ENCODE peak calls at places on chromosomes 7 and 10, in five cellular contexts. One of them, this sample, is unnamed.

GRCh38 chr7:67407351-67407750 is 410.7 kb downstream of the TYW1 start:
- DNase-seq in stomach: no peak
- DNase-seq in esophagus squamous epithelium: no peak
- DNase-seq in gastrocnemius medialis: no peak
- DNase-seq in sigmoid colon: no peak
- DNase-seq in this sample: no peak

GRCh38 chr10:102476466-102477141 is 25.3 kb upstream of the C10orf95 start:
- DNase-seq in stomach: no peak
- DNase-seq in esophagus squamous epithelium: no peak
- DNase-seq in gastrocnemius medialis: no peak
- DNase-seq in sigmoid colon: no peak
- DNase-seq in this sample: no peak

GRCh38 chr7:54541941-54542618 is at the start of gene VSTM2A:
- DNase-seq in stomach: no peak
- DNase-seq in esophagus squamous epithelium: no peak
- DNase-seq in gastrocnemius medialis: no peak
- DNase-seq in sigmoid colon: no peak
- DNase-seq in this sample: no peak

GRCh38 chr7:121531175-121532070 is 135.3 kb upstream of the FAM3C start:
- DNase-seq in stomach: no peak
- DNase-seq in esophagus squamous epithelium: no peak
- DNase-seq in gastrocnemius medialis: no peak
- DNase-seq in sigmoid colon: no peak
- DNase-seq in this sample: no peak

GRCh38 chr7:47819054-47819920 is 129.0 kb downstream of the PKD1L1 start:
- DNase-seq in stomach: peak
- DNase-seq in esophagus squamous epithelium: no peak
- DNase-seq in gastrocnemius medialis: no peak
- DNase-seq in sigmoid colon: peak
- DNase-seq in this sample: peak

GRCh38 chr7:142457146-142457703 is 199.4 kb upstream of the PRSS58 start:
- DNase-seq in stomach: no peak
- DNase-seq in esophagus squamous epithelium: no peak
- DNase-seq in gastrocnemius medialis: no peak
- DNase-seq in sigmoid colon: no peak
- DNase-seq in this sample: no peak

GRCh38 chr10:90420637-90421318 is 437.1 kb downstream of the HTR7 start:
- DNase-seq in stomach: no peak
- DNase-seq in esophagus squamous epithelium: no peak
- DNase-seq in gastrocnemius medialis: no peak
- DNase-seq in sigmoid colon: no peak
- DNase-seq in this sample: no peak

GRCh38 chr7:94647295-94647694 is 8.6 kb downstream of the SGCE start:
- DNase-seq in stomach: no peak
- DNase-seq in esophagus squamous epithelium: no peak
- DNase-seq in gastrocnemius medialis: no peak
- DNase-seq in sigmoid colon: no peak
- DNase-seq in this sample: no peak

GRCh38 chr7:111410899-111411298 is 151.4 kb downstream of the IMMP2L start:
- DNase-seq in stomach: no peak
- DNase-seq in esophagus squamous epithelium: no peak
- DNase-seq in gastrocnemius medialis: no peak
- DNase-seq in sigmoid colon: no peak
- DNase-seq in this sample: no peak

GRCh38 chr7:74430961-74431466 is 22.7 kb upstream of the GTF2IRD1 start:
- DNase-seq in stomach: no peak
- DNase-seq in esophagus squamous epithelium: no peak
- DNase-seq in gastrocnemius medialis: peak
- DNase-seq in sigmoid colon: peak
- DNase-seq in this sample: no peak

GRCh38 chr10:49759787-49760551 is 2.2 kb downstream of the OGDHL start:
- DNase-seq in stomach: peak
- DNase-seq in esophagus squamous epithelium: no peak
- DNase-seq in gastrocnemius medialis: no peak
- DNase-seq in sigmoid colon: no peak
- DNase-seq in this sample: no peak

GRCh38 chr10:17665742-17666141 is 21.8 kb downstream of the STAM start:
- DNase-seq in stomach: no peak
- DNase-seq in esophagus squamous epithelium: no peak
- DNase-seq in gastrocnemius medialis: peak
- DNase-seq in sigmoid colon: no peak
- DNase-seq in this sample: peak

GRCh38 chr10:71448146-71448545 is 51.4 kb downstream of the CDH23 start:
- DNase-seq in stomach: no peak
- DNase-seq in esophagus squamous epithelium: no peak
- DNase-seq in gastrocnemius medialis: no peak
- DNase-seq in sigmoid colon: no peak
- DNase-seq in this sample: no peak

GRCh38 chr7:144437370-144438191 is 34.1 kb upstream of the NOBOX start:
- DNase-seq in stomach: peak
- DNase-seq in esophagus squamous epithelium: no peak
- DNase-seq in gastrocnemius medialis: no peak
- DNase-seq in sigmoid colon: no peak
- DNase-seq in this sample: peak

GRCh38 chr10:73591935-73592699 is 975 bp upstream of the USP54 start:
- DNase-seq in stomach: peak
- DNase-seq in esophagus squamous epithelium: no peak
- DNase-seq in gastrocnemius medialis: peak
- DNase-seq in sigmoid colon: peak
- DNase-seq in this sample: peak

GRCh38 chr7:104206841-104207240 is 972 bp downstream of the ORC5 start:
- DNase-seq in stomach: no peak
- DNase-seq in esophagus squamous epithelium: no peak
- DNase-seq in gastrocnemius medialis: no peak
- DNase-seq in sigmoid colon: no peak
- DNase-seq in this sample: no peak

GRCh38 chr7:45138433-45139267 is 18.9 kb upstream of the RAMP3 start:
- DNase-seq in stomach: no peak
- DNase-seq in esophagus squamous epithelium: no peak
- DNase-seq in gastrocnemius medialis: no peak
- DNase-seq in sigmoid colon: no peak
- DNase-seq in this sample: no peak
- TF ChIP-seq POLR2A in stomach: no peak
- TF ChIP-seq POLR2A in esophagus squamous epithelium: no peak
- TF ChIP-seq POLR2A in gastrocnemius medialis: no peak
- TF ChIP-seq POLR2A in sigmoid colon: no peak
- TF ChIP-seq POLR2A in this sample: no peak

GRCh38 chr10:100119726-100120125 is 38.1 kb upstream of the CPN1 start:
- DNase-seq in stomach: no peak
- DNase-seq in esophagus squamous epithelium: no peak
- DNase-seq in gastrocnemius medialis: no peak
- DNase-seq in sigmoid colon: no peak
- DNase-seq in this sample: no peak
- TF ChIP-seq POLR2A in stomach: no peak
- TF ChIP-seq POLR2A in esophagus squamous epithelium: no peak
- TF ChIP-seq POLR2A in gastrocnemius medialis: no peak
- TF ChIP-seq POLR2A in sigmoid colon: no peak
- TF ChIP-seq POLR2A in this sample: no peak

GRCh38 chr7:35530124-35531109 is 164.5 kb downstream of the HERPUD2 start:
- DNase-seq in stomach: no peak
- DNase-seq in esophagus squamous epithelium: no peak
- DNase-seq in gastrocnemius medialis: no peak
- DNase-seq in sigmoid colon: no peak
- DNase-seq in this sample: no peak

GRCh38 chr7:35533877-35534276 is 161.1 kb downstream of the HERPUD2 start:
- DNase-seq in stomach: no peak
- DNase-seq in esophagus squamous epithelium: no peak
- DNase-seq in gastrocnemius medialis: no peak
- DNase-seq in sigmoid colon: no peak
- DNase-seq in this sample: no peak

GRCh38 chr7:35537067-35538023 is 157.6 kb downstream of the HERPUD2 start:
- DNase-seq in stomach: peak
- DNase-seq in esophagus squamous epithelium: no peak
- DNase-seq in gastrocnemius medialis: peak
- DNase-seq in sigmoid colon: peak
- DNase-seq in this sample: peak

DNA sequence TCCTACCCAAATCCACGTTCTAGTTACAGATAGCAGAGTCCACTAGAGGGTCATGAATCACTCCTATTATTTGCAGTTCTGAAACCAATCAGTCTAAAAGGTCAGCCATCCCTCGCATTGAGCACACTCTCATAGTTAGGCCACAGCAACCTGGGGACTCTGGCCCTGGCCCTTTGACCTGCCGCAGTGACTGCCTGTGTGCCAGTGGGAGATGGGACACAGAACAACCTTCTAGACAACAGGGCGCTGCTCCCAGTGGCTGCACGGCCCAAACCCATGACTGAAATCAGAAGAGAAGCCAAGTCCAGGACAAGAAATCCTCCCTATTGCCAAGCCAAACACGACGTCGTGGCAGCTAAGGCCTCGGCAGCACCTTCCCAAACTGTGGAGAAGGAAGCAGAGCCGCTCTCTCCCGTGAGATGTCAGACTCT is 158.5 kb downstream of the HERPUD2 start:
- DNase-seq in stomach: no peak
- DNase-seq in esophagus squamous epithelium: no peak
- DNase-seq in gastrocnemius medialis: no peak
- DNase-seq in sigmoid colon: no peak
- DNase-seq in this sample: no peak
- TF ChIP-seq POLR2A in stomach: no peak
- TF ChIP-seq POLR2A in esophagus squamous epithelium: no peak
- TF ChIP-seq POLR2A in gastrocnemius medialis: no peak
- TF ChIP-seq POLR2A in sigmoid colon: no peak
- TF ChIP-seq POLR2A in this sample: no peak

GRCh38 chr7:151062399-151063211 is 3.2 kb downstream of the SLC4A2 start:
- DNase-seq in stomach: peak
- DNase-seq in esophagus squamous epithelium: no peak
- DNase-seq in gastrocnemius medialis: no peak
- DNase-seq in sigmoid colon: peak
- DNase-seq in this sample: peak
- TF ChIP-seq POLR2A in stomach: no peak
- TF ChIP-seq POLR2A in esophagus squamous epithelium: no peak
- TF ChIP-seq POLR2A in gastrocnemius medialis: no peak
- TF ChIP-seq POLR2A in sigmoid colon: no peak
- TF ChIP-seq POLR2A in this sample: no peak

DNA sequence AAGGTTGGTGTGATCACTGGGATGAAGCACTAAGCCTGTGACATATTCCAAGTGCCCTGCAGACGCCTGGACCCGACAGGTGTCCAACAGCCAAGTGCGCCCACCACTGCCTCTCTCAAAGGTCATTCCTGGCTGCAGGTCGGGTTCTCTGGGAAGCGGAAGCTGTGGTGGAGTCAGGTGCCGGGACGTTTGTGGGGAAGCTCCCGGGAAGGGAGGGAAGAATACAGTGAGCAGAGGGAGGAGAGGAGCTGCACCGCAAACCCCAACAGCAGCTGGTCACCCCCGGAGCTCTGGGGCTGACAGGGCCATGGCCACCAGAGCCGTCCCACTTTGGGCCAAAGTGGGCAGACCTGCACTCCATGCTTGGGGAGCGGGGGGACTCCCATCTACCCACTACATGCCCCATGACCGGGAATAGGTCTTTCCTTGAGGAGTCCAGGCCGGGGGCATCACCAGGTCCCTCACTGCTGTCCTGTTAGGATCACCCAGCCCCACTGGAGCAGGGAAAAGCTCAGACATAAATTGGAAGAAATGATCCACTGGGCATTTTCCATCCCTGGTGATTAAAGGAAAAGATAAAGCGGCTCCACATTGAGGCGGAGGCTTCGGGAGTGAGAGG is 84.5 kb upstream of the PPP2R2D start:
- DNase-seq in stomach: peak
- DNase-seq in esophagus squamous epithelium: no peak
- DNase-seq in gastrocnemius medialis: no peak
- DNase-seq in sigmoid colon: no peak
- DNase-seq in this sample: no peak
- TF ChIP-seq POLR2A in stomach: no peak
- TF ChIP-seq POLR2A in esophagus squamous epithelium: no peak
- TF ChIP-seq POLR2A in gastrocnemius medialis: no peak
- TF ChIP-seq POLR2A in sigmoid colon: no peak
- TF ChIP-seq POLR2A in this sample: no peak

GRCh38 chr7:150379590-150380379 is 655 bp downstream of the ZNF775 start:
- DNase-seq in stomach: no peak
- DNase-seq in esophagus squamous epithelium: no peak
- DNase-seq in gastrocnemius medialis: no peak
- DNase-seq in sigmoid colon: peak
- DNase-seq in this sample: no peak
- TF ChIP-seq POLR2A in stomach: no peak
- TF ChIP-seq POLR2A in esophagus squamous epithelium: no peak
- TF ChIP-seq POLR2A in gastrocnemius medialis: no peak
- TF ChIP-seq POLR2A in sigmoid colon: no peak
- TF ChIP-seq POLR2A in this sample: no peak

This sample was measured in ovary.